ENCODE peak calls at places on chromosomes 5 and 9, in six cellular contexts. B is lung; G is right atrium auricular region; M is thoracic aorta; N is uterus; S is CD8-positive, alpha-beta T cell. U is an unnamed sample.
A peak's percentile ranks its signal among the peaks of the same experiment; 100 is the strongest.

GRCh38 chr9:122378236-122378635 is 7.4 kb downstream of the PTGS1 start:
- DNase-seq in B (no peak), G (no peak), M (no peak), N (no peak), S (no peak), U (no peak)

GRCh38 chr5:32055891-32056866 is 117.9 kb downstream of the GOLPH3 start:
- DNase-seq in B (no peak), G (no peak), M (no peak), N (no peak), S (no peak), U (no peak)

GRCh38 chr5:9519537-9519936 is 26.3 kb downstream of the SEMA5A start:
- DNase-seq in B (no peak), G (no peak), M (no peak), N (peak; percentile 42), S (no peak), U (no peak)

GRCh38 chr9:121692606-121693505 is 41.4 kb downstream of the DAB2IP start:
- DNase-seq in B (peak; percentile 56), G (no peak), M (peak; percentile 43), N (no peak), S (no peak), U (no peak)

GRCh38 chr5:32531885-32532520 is 53.4 kb upstream of the SUB1 start:
- DNase-seq in B (no peak), G (no peak), M (no peak), N (no peak), S (peak; percentile 10), U (no peak)

GRCh38 chr9:90961375-90961774 is 159.8 kb downstream of the SYK start:
- DNase-seq in B (peak; percentile 42), G (no peak), M (no peak), N (no peak), S (no peak), U (no peak)

GRCh38 chr5:37005946-37006540 is 129.5 kb downstream of the NIPBL start:
- DNase-seq in B (no peak), G (no peak), M (no peak), N (no peak), S (no peak), U (no peak)

GRCh38 chr5:25412116-25412661 is 767.4 kb upstream of the CDH10 start:
- DNase-seq in B (no peak), G (no peak), M (no peak), N (no peak), S (no peak), U (no peak)

GRCh38 chr9:136342191-136343120 is 15.1 kb downstream of the GPSM1 start:
- DNase-seq in B (peak; percentile 86), G (peak; percentile 92), M (no peak), N (peak; percentile 82), S (peak; percentile 46), U (peak; percentile 57)

GRCh38 chr5:148237795-148238194 is 530 bp upstream of the MARCOL start:
- DNase-seq in B (no peak), G (no peak), M (no peak), N (no peak), S (no peak), U (no peak)

GRCh38 chr9:84285381-84285780 is 55.2 kb downstream of the SLC28A3 start:
- DNase-seq in B (no peak), G (no peak), M (no peak), N (no peak), S (no peak), U (no peak)

GRCh38 chr5:93192683-93193082 is 388.3 kb downstream of the NR2F1-AS1 start:
- DNase-seq in B (no peak), G (no peak), M (no peak), N (no peak), S (no peak), U (no peak)

GRCh38 chr9:126813072-126813471 is 8.2 kb downstream of the ZBTB43 start:
- DNase-seq in B (no peak), G (no peak), M (no peak), N (no peak), S (no peak), U (no peak)

GRCh38 chr9:132288956-132289355 is 65.8 kb downstream of the SETX start:
- DNase-seq in B (no peak), G (no peak), M (no peak), N (no peak), S (no peak), U (no peak)

GRCh38 chr5:148875205-148875875 is 48.9 kb downstream of the ADRB2 start:
- DNase-seq in B (no peak), G (no peak), M (no peak), N (peak; percentile 20), S (no peak), U (no peak)

GRCh38 chr5:10726913-10727517 is 34.0 kb downstream of the DAP start:
- DNase-seq in B (no peak), G (no peak), M (no peak), N (no peak), S (no peak), U (no peak)

GRCh38 chr5:110757118-110757729 is 18.4 kb downstream of the SLC25A46 start:
- DNase-seq in B (no peak), G (no peak), M (no peak), N (no peak), S (no peak), U (no peak)

GRCh38 chr5:140996055-140996454 is 29.8 kb downstream of the PCDHAC2 start:
- DNase-seq in B (peak; percentile 32), G (no peak), M (no peak), N (no peak), S (no peak), U (no peak)

GRCh38 chr9:20754556-20754955 is 70.5 kb downstream of the FOCAD start:
- DNase-seq in B (no peak), G (no peak), M (no peak), N (no peak), S (no peak), U (no peak)

GRCh38 chr5:163460562-163461176 is at the start of gene HMMR:
- DNase-seq in B (no peak), G (no peak), M (no peak), N (no peak), S (no peak), U (no peak)

GRCh38 chr9:137916540-137916939 is 39.0 kb downstream of the CACNA1B start:
- DNase-seq in B (no peak), G (no peak), M (no peak), N (no peak), S (no peak), U (no peak)

GRCh38 chr9:137913132-137913531 is 35.5 kb downstream of the CACNA1B start:
- DNase-seq in B (no peak), G (no peak), M (no peak), N (no peak), S (no peak), U (no peak)

GRCh38 chr9:137912671-137913070 is 35.1 kb downstream of the CACNA1B start:
- DNase-seq in B (no peak), G (peak; percentile 18), M (no peak), N (no peak), S (no peak), U (no peak)

GRCh38 chr9:137917116-137917515 is 39.5 kb downstream of the CACNA1B start:
- DNase-seq in B (no peak), G (no peak), M (no peak), N (no peak), S (no peak), U (no peak)

DNA sequence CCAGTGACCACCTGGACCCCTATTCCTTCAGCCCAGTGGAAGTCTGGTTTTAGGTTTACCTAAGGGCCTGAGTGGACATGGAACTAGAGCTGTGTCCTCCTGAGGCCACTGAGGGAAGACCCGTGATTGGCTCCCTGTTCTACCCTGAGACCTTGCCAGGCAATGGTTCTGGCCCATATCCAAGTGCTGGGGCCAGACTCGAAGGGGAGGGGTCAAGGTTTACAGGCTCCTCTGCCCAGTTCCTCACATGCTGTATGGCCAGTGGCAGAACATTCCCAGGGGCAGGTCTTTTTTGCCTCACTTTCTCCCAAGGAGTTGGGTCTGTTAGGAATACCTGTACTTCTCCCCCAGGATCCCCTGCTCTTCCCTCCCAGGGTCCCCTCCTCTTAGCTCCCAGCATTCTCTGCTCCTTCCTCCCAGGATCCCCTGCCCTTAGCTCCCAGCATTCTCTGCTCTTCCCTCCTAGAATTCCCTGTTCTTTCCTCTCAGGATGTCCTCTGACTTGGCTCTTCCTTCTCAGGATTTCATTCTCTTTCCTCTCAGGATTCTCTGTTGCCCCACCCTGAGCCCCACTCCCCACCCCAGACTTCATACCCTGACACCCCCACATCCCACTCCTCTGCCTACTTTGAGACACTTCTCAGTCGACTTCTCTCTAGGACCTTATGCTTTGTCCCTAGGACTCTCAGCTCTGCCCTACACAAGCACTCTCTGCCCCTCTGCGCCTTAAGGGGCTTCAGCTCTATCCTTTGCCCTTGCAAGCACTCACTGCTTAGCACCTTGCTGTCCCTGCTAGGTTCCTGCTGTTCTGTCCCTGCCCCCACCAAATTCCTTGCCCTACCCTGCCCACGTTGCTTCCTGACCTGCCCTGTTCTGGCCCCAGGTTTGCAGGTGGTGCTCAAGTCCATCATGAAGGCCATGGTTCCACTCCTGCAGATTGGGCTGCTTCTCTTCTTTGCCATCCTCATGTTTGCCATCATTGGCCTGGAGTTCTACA is 36.5 kb downstream of the CACNA1B start:
- DNase-seq in B (no peak), G (no peak), M (no peak), N (no peak), S (no peak), U (no peak)
- H3K27me3 ChIP-seq in B (no peaks in the 10 kb centered on the region), G (no peaks in the 10 kb centered on the region), M (no peaks in the 10 kb centered on the region), N (no peaks in the 10 kb centered on the region), S (no peaks in the 10 kb centered on the region), U (no peaks in the 10 kb centered on the region)

GRCh38 chr9:22308177-22308576 is 138.4 kb upstream of the DMRTA1 start:
- DNase-seq in B (no peak), G (no peak), M (no peak), N (no peak), S (no peak), U (no peak)
- TF ChIP-seq CTCF in B (no peak), G (no peak), M (no peak), N (no peak), S (no peak), U (no peak)

DNA sequence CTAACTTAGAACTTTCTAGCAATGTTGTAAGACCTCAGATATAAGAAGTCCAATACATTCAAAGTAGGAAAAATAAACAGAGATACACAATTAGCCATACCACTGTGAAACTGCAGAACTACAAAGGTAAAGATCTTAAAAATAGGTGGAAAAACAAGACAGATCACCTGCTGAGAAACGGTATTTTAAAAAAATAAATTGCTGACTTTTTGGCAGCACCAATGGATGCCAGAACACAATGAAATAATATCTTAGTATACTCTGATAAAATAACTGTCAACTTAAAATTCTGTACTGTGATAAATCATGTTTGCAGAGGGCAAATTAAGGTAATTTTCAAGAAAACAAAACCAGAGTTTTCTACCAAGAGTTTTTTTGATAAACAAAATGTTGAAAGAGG is 138.9 kb downstream of the FBN2 start:
- DNase-seq in B (no peak), G (no peak), M (no peak), N (no peak), S (no peak), U (no peak)
- H3K4me3 ChIP-seq in B (no peak overlapping the region), G (no peak overlapping the region), M (no peak overlapping the region), N (no peak overlapping the region), S (no peak overlapping the region), U (no peak overlapping the region)

GRCh38 chr5:100828756-100829342 is 74.2 kb downstream of the ST8SIA4 start:
- DNase-seq in B (no peak), G (no peak), M (no peak), N (no peak), S (no peak), U (no peak)

GRCh38 chr5:100840364-100840763 is 62.7 kb downstream of the ST8SIA4 start:
- DNase-seq in B (no peak), G (no peak), M (no peak), N (no peak), S (no peak), U (no peak)

GRCh38 chr5:100832252-100833230 is 70.5 kb downstream of the ST8SIA4 start:
- DNase-seq in B (no peak), G (no peak), M (no peak), N (no peak), S (no peak), U (no peak)

GRCh38 chr5:100838048-100838473 is 65.0 kb downstream of the ST8SIA4 start:
- DNase-seq in B (no peak), G (no peak), M (no peak), N (no peak), S (no peak), U (no peak)

GRCh38 chr5:100834519-100834918 is 68.6 kb downstream of the ST8SIA4 start:
- DNase-seq in B (no peak), G (no peak), M (no peak), N (no peak), S (no peak), U (no peak)
- H3K27me3 ChIP-seq in B (no peaks in the 10 kb centered on the region), G (no peaks in the 10 kb centered on the region), M (no peaks in the 10 kb centered on the region), N (no peaks in the 10 kb centered on the region), S (no peaks in the 10 kb centered on the region), U (no peaks in the 10 kb centered on the region)

U was measured in dorsolateral prefrontal cortex.